ENCODE peak calls at places on chromosomes 13 and 19, in nine cellular contexts. F is CD8-positive, alpha-beta T cell; D is upper lobe of right lung; O is Kasumi-1; H is RPMI8226; K is left ventricle myocardium superior; L is stimulated activated CD4-positive, alpha-beta T cell treated with anti-CD3 and anti-CD28 coated beads, Interleukin-4, amount 100 ng/mL, for 48 hours; X is AG04450; U is neural progenitor cell. E is an unnamed sample.

GRCh38 chr13:42405665-42406390 is 133.9 kb downstream of the AKAP11 start:
- DNase-seq in F (peak; percentile 29), D (no peak), O (no peak), H (no peak), K (no peak), L (no peak), X (no peak), U (no peak), E (no peak)

GRCh38 chr19:37095859-37096258 is 17.6 kb downstream of the ZNF420 start:
- DNase-seq in F (no peak), D (no peak), O (no peak), H (no peak), K (no peak), L (no peak), X (no peak), U (no peak), E (no peak)

GRCh38 chr13:26168835-26169234 is 53.3 kb downstream of the RNF6 start:
- DNase-seq in F (no peak), D (no peak), O (no peak), H (no peak), K (no peak), L (no peak), X (no peak), U (no peak), E (no peak)

GRCh38 chr19:17330546-17331253 is 4.0 kb downstream of the ANO8 start:
- DNase-seq in F (no peak), D (no peak), O (no peak), H (no peak), K (no peak), L (no peak), X (no peak), U (no peak), E (no peak)

GRCh38 chr13:109694972-109695371 is 91.4 kb downstream of the IRS2 start:
- DNase-seq in F (no peak), D (no peak), O (no peak), H (no peak), K (no peak), L (no peak), X (no peak), U (no peak), E (no peak)

GRCh38 chr19:799076-799881 is 2.0 kb downstream of the PTBP1 start:
- DNase-seq in F (no peak), D (no peak), O (peak; percentile 24), H (peak; percentile 51), K (no peak), L (no peak), X (no peak), U (peak; percentile 79), E (no peak)

GRCh38 chr19:4375620-4376228 is 24.6 kb downstream of the SH3GL1 start:
- DNase-seq in F (no peak), D (no peak), O (peak; percentile 45), H (no peak), K (no peak), L (no peak), X (no peak), U (peak; percentile 74), E (no peak)

GRCh38 chr13:48531416-48532145 is 1.3 kb downstream of the RCBTB2 start:
- DNase-seq in F (no peak), D (no peak), O (peak; percentile 40), H (peak; percentile 40), K (no peak), L (no peak), X (no peak), U (peak; percentile 11), E (no peak)

GRCh38 chr19:11091343-11092153 is 2.3 kb downstream of the LDLR start:
- DNase-seq in F (peak; percentile 70), D (no peak), O (peak; percentile 56), H (no peak), K (peak; percentile 45), L (peak; percentile 18), X (peak; percentile 46), U (no peak), E (peak; percentile 55)

GRCh38 chr13:85140192-85140591 is 659.0 kb downstream of the SLITRK6 start:
- DNase-seq in F (no peak), D (no peak), O (no peak), H (no peak), K (no peak), L (no peak), X (no peak), U (no peak), E (no peak)

GRCh38 chr19:57664269-57665127 is 4.2 kb upstream of the ZSCAN4 start:
- DNase-seq in F (no peak), D (peak; percentile 65), O (no peak), H (peak; percentile 13), K (peak; percentile 80), L (no peak), X (no peak), U (peak; percentile 83), E (no peak)

GRCh38 chr19:17455308-17455707 is 5.4 kb downstream of the NXNL1 start:
- DNase-seq in F (no peak), D (no peak), O (no peak), H (no peak), K (no peak), L (no peak), X (no peak), U (no peak), E (no peak)

GRCh38 chr13:29270536-29271045 is 324.9 kb downstream of the SLC7A1 start:
- DNase-seq in F (no peak), D (no peak), O (no peak), H (no peak), K (no peak), L (no peak), X (no peak), U (no peak), E (no peak)

GRCh38 chr13:29892149-29892548 is 41.7 kb upstream of the UBL3 start:
- DNase-seq in F (no peak), D (no peak), O (no peak), H (no peak), K (no peak), L (no peak), X (no peak), U (no peak), E (no peak)

GRCh38 chr13:59747529-59747928 is 416.2 kb downstream of the DIAPH3 start:
- DNase-seq in F (no peak), D (no peak), O (no peak), H (peak; percentile 19), K (no peak), L (no peak), X (no peak), U (peak; percentile 7), E (no peak)

GRCh38 chr19:13036366-13036976 is 41.2 kb downstream of the NFIX start:
- DNase-seq in F (no peak), D (peak; percentile 79), O (no peak), H (peak; percentile 68), K (peak; percentile 58), L (no peak), X (no peak), U (no peak), E (no peak)

GRCh38 chr13:27406178-27406939 is 18.1 kb upstream of the GTF3A start:
- DNase-seq in F (no peak), D (no peak), O (peak; percentile 9), H (peak; percentile 59), K (no peak), L (no peak), X (no peak), U (peak; percentile 31), E (no peak)